ENCODE peak calls at places on chromosomes 16 and 17, in five cellular contexts. U is DND-41; A is CD8-positive, alpha-beta memory T cell; H is H1; I is right cardiac atrium. W is an unnamed sample.
A peak's percentile ranks its signal among the peaks of the same experiment; 100 is the strongest.

GRCh38 chr17:31857920-31858646 is 961 bp downstream of the COPRS start:
- DNase-seq in A (no peak), I (no peak), H (no peak), U (no peak), W (no peak)

GRCh38 chr16:69223882-69224281 is 36.9 kb downstream of the SNTB2 start:
- DNase-seq in U (no peak), I (no peak), A (no peak), H (no peak), W (no peak)

GRCh38 chr16:19474617-19475016 is 47.3 kb downstream of the GDE1 start:
- DNase-seq in U (no peak), I (no peak), H (no peak), A (no peak), W (no peak)

GRCh38 chr17:79612468-79613194 is 1.8 kb upstream of the RBFOX3 start:
- DNase-seq in I (no peak), H (peak; percentile 78), A (peak; percentile 5), U (peak; percentile 59), W (no peak)

GRCh38 chr16:588639-588888 is 1.3 kb upstream of the RAB40C start:
- DNase-seq in A (peak; percentile 47), U (peak; percentile 62), H (no peak), I (peak; percentile 51), W (no peak)

GRCh38 chr16:87436225-87437172 is 44.4 kb downstream of the MAP1LC3B start:
- DNase-seq in I (no peak), H (no peak), A (no peak), U (no peak), W (no peak)

GRCh38 chr17:27733771-27734170 is 66.6 kb downstream of the NOS2 start:
- DNase-seq in U (no peak), I (no peak), H (no peak), A (no peak), W (no peak)

GRCh38 chr17:6749519-6749918 is 6.3 kb upstream of the XAF1 start:
- DNase-seq in H (no peak), I (no peak), A (no peak), U (peak; percentile 44), W (no peak)

GRCh38 chr16:67963325-67964321 is 4.8 kb downstream of the SLC12A4 start:
- DNase-seq in U (no peak), A (no peak), I (peak; percentile 54), H (peak; percentile 36), W (no peak)
- H3K4me1 ChIP-seq in U (peaks cover 20% of the 10 kb centered on the region), A (peaks cover 17% of the 10 kb centered on the region), I (peaks cover 49% of the 10 kb centered on the region), H (peaks cover 18% of the 10 kb centered on the region), W (peaks cover 15% of the 10 kb centered on the region)

GRCh38 chr17:67108411-67108810 is 64.1 kb downstream of the CACNG1 start:
- DNase-seq in I (no peak), H (no peak), U (no peak), A (no peak), W (no peak)
- H3K4me1 ChIP-seq in I (peaks cover 3% of the 10 kb centered on the region), H (no peaks in the 10 kb centered on the region), U (no peaks in the 10 kb centered on the region), A (no peaks in the 10 kb centered on the region), W (no peaks in the 10 kb centered on the region)

GRCh38 chr17:74070374-74070773 is 133.1 kb upstream of the RPL38 start:
- DNase-seq in A (no peak), H (no peak), U (no peak), I (no peak), W (no peak)
- H3K4me1 ChIP-seq in A (no peaks in the 10 kb centered on the region), H (no peaks in the 10 kb centered on the region), U (no peaks in the 10 kb centered on the region), I (no peaks in the 10 kb centered on the region), W (no peaks in the 10 kb centered on the region)

DNA sequence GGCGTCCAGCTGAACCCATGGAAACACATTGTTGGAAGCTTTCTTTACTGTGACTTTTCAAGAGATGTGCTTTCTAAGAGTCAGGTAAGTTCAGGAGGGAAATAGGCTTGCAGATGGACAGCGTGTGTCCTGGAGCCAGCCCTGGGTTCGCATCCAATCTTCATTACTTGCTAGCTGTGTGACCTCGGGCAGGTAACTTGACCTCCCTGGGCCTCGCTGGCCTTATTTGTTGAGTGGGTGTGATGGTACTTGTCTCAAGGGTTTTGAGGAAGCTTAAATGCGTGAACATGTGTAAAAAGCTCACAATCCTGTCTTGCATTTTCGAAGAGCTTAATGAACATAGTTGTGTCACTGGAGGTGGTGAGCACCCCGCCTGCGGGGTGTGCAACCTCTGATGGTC is 11.8 kb downstream of the ADGRG1 start:
- DNase-seq in A (no peak), H (no peak), U (no peak), I (no peak), W (no peak)
- H3K4me1 ChIP-seq in A (no peaks in the 10 kb centered on the region), H (peaks cover 3% of the 10 kb centered on the region), U (peaks cover 49% of the 10 kb centered on the region), I (peaks cover 22% of the 10 kb centered on the region), W (peaks cover 3% of the 10 kb centered on the region)

W was measured in Panc1.